ENCODE peak calls at places on chromosomes 6 and 20, in eight cellular contexts. B is HS-27A; A is fibroblast of pulmonary artery; F is choroid plexus epithelial cell; H is iPS-NIHi11; K is ACHN; W is activated CD8-positive, alpha-beta memory T cell treated with anti-CD3 and anti-CD28 coated beads for 1 hour; P is substantia nigra. Z is an unnamed sample.

GRCh38 chr6:35294308-35294945 is 3.2 kb upstream of the DEF6 start:
- DNase-seq in A (peak; percentile 52), W (no peak), H (peak; percentile 88), F (peak; percentile 51), P (no peak), K (peak; percentile 36), B (no peak), Z (no peak)

GRCh38 chr6:118398066-118398465 is 150.0 kb upstream of the PLN start:
- DNase-seq in A (no peak), B (no peak), W (no peak), K (no peak), F (no peak), H (no peak), P (no peak), Z (no peak)

GRCh38 chr6:26240981-26241770 is 123.8 kb upstream of the BTN3A2 start:
- DNase-seq in A (peak; percentile 78), W (no peak), F (peak; percentile 90), K (no peak), H (no peak), P (no peak), B (no peak), Z (no peak)

GRCh38 chr6:89589297-89590074 is 49.1 kb downstream of the LYRM2 start:
- DNase-seq in W (no peak), H (peak; percentile 30), F (no peak), A (no peak), P (no peak), K (no peak), B (no peak), Z (no peak)

GRCh38 chr6:444653-445275 is 53.2 kb downstream of the IRF4 start:
- DNase-seq in H (no peak), W (peak; percentile 37), B (no peak), F (no peak), A (no peak), P (no peak), K (no peak), Z (no peak)

GRCh38 chr6:75943381-75943780 is 129.1 kb downstream of the IMPG1 start:
- DNase-seq in W (no peak), A (no peak), K (no peak), B (no peak), F (no peak), P (no peak), H (no peak), Z (no peak)

GRCh38 chr6:41466437-41466990 is 79.7 kb upstream of the FOXP4 start:
- DNase-seq in F (peak; percentile 62), B (no peak), P (no peak), H (no peak), K (no peak), A (peak; percentile 62), W (no peak), Z (no peak)

GRCh38 chr6:159842035-159842434 is 42.0 kb downstream of the PNLDC1 start:
- DNase-seq in F (peak; percentile 28), B (no peak), A (peak; percentile 25), P (no peak), K (peak; percentile 4), H (no peak), W (no peak), Z (no peak)

GRCh38 chr6:90739339-90739738 is 152.5 kb upstream of the MAP3K7 start:
- DNase-seq in A (no peak), H (no peak), P (no peak), F (no peak), B (no peak), W (no peak), K (no peak), Z (no peak)

GRCh38 chr6:115091461-115091860 is 748.6 kb upstream of the HS3ST5 start:
- DNase-seq in F (peak; percentile 0), B (peak; percentile 4), H (no peak), W (no peak), K (no peak), P (no peak), A (no peak), Z (no peak)

GRCh38 chr6:152948150-152948768 is 34.6 kb downstream of the FBXO5 start:
- DNase-seq in K (peak; percentile 49), W (no peak), B (no peak), P (no peak), H (peak; percentile 28), A (peak; percentile 69), F (peak; percentile 74), Z (no peak)

GRCh38 chr6:129795261-129795660 is 65.9 kb downstream of the TMEM244 start:
- DNase-seq in F (no peak), H (peak; percentile 14), P (no peak), K (peak; percentile 40), A (no peak), W (no peak), B (peak; percentile 33), Z (no peak)

GRCh38 chr20:37457928-37458327 is 63.1 kb upstream of the NNAT start:
- DNase-seq in K (no peak), H (no peak), W (no peak), B (no peak), F (no peak), P (no peak), A (no peak), Z (no peak)

GRCh38 chr6:166928644-166929515 is 27.5 kb downstream of the RNASET2 start:
- DNase-seq in K (no peak), W (no peak), P (no peak), H (no peak), A (no peak), B (no peak), F (no peak), Z (no peak)

GRCh38 chr6:92779758-92780157 is 639.6 kb downstream of the EPHA7 start:
- DNase-seq in A (peak; percentile 62), W (no peak), P (no peak), F (peak; percentile 80), B (no peak), K (no peak), H (no peak), Z (peak; percentile 93)

Z was measured in retinal pigment epithelial cell.